ENCODE peak calls at places on chromosomes 5 and 9, in four cellular contexts. One of them, this sample, is unnamed.

GRCh38 chr5:174091006-174091578 is 45.6 kb downstream of the NSG2 start:
- DNase-seq in HEK293T: no peak
- DNase-seq in K562: no peak
- DNase-seq in HepG2: no peak
- DNase-seq in this sample: no peak

GRCh38 chr5:11547140-11547539 is 357.1 kb downstream of the CTNND2 start:
- DNase-seq in HEK293T: no peak
- DNase-seq in K562: no peak
- DNase-seq in HepG2: no peak
- DNase-seq in this sample: no peak

GRCh38 chr9:134778841-134779411 is 101.7 kb upstream of the FCN2 start:
- DNase-seq in HEK293T: peak; percentile 73
- DNase-seq in K562: peak; percentile 75
- DNase-seq in HepG2: peak; percentile 48
- DNase-seq in this sample: peak; percentile 86

GRCh38 chr5:102823441-102823874 is 68.4 kb downstream of the PAM start:
- DNase-seq in HEK293T: no peak
- DNase-seq in K562: no peak
- DNase-seq in HepG2: no peak
- DNase-seq in this sample: no peak

GRCh38 chr5:33275921-33276705 is 164.7 kb upstream of the TARS1 start:
- DNase-seq in HEK293T: no peak
- DNase-seq in K562: no peak
- DNase-seq in HepG2: no peak
- DNase-seq in this sample: no peak

GRCh38 chr9:110206388-110206787 is 1.6 kb downstream of the C9orf152 start:
- DNase-seq in HEK293T: no peak
- DNase-seq in K562: no peak
- DNase-seq in HepG2: no peak
- DNase-seq in this sample: no peak

GRCh38 chr9:73116880-73117279 is 34.8 kb upstream of the ANXA1 start:
- DNase-seq in HEK293T: no peak
- DNase-seq in K562: no peak
- DNase-seq in HepG2: no peak
- DNase-seq in this sample: no peak

GRCh38 chr5:134833340-134834032 is 12.3 kb upstream of the C5orf24 start:
- DNase-seq in HEK293T: no peak
- DNase-seq in K562: no peak
- DNase-seq in HepG2: no peak
- DNase-seq in this sample: no peak

GRCh38 chr5:89437450-89438435 is 554.8 kb upstream of the MEF2C start:
- DNase-seq in HEK293T: no peak
- DNase-seq in K562: no peak
- DNase-seq in HepG2: no peak
- DNase-seq in this sample: no peak

GRCh38 chr5:56995605-56996004 is 43.7 kb upstream of the MIER3 start:
- DNase-seq in HEK293T: no peak
- DNase-seq in K562: no peak
- DNase-seq in HepG2: no peak
- DNase-seq in this sample: no peak

DNA sequence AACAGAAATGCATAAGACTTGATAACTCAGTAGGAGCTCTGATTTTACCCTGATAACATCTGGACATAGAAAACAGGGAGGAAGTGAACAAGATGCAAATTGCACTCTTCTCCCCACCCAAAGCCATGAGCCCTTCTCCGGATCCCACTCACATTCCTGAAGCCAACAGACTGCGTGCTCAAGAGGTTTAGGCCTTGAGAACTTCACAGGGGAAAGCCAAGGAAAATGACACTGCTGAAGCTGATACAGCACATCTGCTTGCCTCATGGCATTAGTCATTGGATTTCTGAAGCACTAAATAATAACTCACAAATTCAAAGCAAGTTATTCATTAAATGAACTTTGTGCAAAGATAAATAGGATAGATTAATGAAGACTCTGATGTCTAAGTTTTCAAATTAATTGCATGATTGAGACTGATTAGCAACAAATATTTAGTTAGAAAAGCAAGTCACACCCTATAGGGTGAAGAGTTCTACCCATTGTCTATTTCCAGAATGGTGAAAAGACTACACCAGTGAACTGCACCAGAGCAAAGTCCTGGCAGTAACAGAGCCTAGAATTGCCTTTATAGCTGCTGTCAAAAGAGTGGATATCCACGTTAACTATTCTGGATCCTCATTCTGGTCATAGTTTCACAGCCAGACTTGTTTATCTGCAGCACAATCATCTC is 432.3 kb upstream of the RGMB start:
- DNase-seq in HEK293T: no peak
- DNase-seq in K562: no peak
- DNase-seq in HepG2: no peak
- DNase-seq in this sample: no peak
- TF ChIP-seq ELF4 in HEK293T: no peak
- TF ChIP-seq ELF4 in K562: no peak
- TF ChIP-seq ELF4 in HepG2: no peak
- TF ChIP-seq ELF4 in this sample: no peak

GRCh38 chr9:115006660-115007059 is 76.3 kb upstream of the TNFSF8 start:
- DNase-seq in HEK293T: no peak
- DNase-seq in K562: no peak
- DNase-seq in HepG2: no peak
- DNase-seq in this sample: no peak

GRCh38 chr9:115013998-115014397 is 83.6 kb upstream of the TNFSF8 start:
- DNase-seq in HEK293T: peak; percentile 71
- DNase-seq in K562: peak; percentile 71
- DNase-seq in HepG2: peak; percentile 31
- DNase-seq in this sample: peak; percentile 72

GRCh38 chr9:115004535-115004934 is 74.1 kb upstream of the TNFSF8 start:
- DNase-seq in HEK293T: no peak
- DNase-seq in K562: no peak
- DNase-seq in HepG2: no peak
- DNase-seq in this sample: no peak

GRCh38 chr9:115012476-115012875 is 82.1 kb upstream of the TNFSF8 start:
- DNase-seq in HEK293T: no peak
- DNase-seq in K562: no peak
- DNase-seq in HepG2: no peak
- DNase-seq in this sample: no peak

DNA sequence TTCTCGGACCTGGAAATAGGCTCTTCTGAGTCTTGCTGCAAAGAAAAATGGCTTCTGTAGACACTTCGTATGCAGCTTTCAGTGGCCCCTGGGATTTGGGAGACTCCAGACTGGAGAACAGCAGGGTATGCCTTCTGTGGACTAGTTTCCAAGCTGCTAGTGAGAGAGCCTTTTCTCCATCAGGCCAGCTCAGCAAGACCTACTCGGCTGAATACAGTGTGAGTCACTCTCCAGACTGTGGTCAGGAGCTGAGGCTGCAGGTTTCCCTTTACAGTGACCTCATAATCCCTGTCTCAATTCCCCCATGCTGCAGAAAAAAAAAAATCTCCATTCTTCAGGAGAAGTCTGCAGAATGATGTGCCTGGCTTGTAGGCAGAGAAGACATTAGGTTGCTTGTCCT is 78.1 kb upstream of the TNFSF8 start:
- DNase-seq in HEK293T: no peak
- DNase-seq in K562: no peak
- DNase-seq in HepG2: no peak
- DNase-seq in this sample: no peak
- TF ChIP-seq ELF4 in HEK293T: no peak
- TF ChIP-seq ELF4 in K562: no peak
- TF ChIP-seq ELF4 in HepG2: no peak
- TF ChIP-seq ELF4 in this sample: no peak

GRCh38 chr5:111227226-111227782 is 3.1 kb downstream of the CAMK4 start:
- DNase-seq in HEK293T: no peak
- DNase-seq in K562: no peak
- DNase-seq in HepG2: no peak
- DNase-seq in this sample: no peak

GRCh38 chr5:111226556-111226955 is 2.4 kb downstream of the CAMK4 start:
- DNase-seq in HEK293T: no peak
- DNase-seq in K562: no peak
- DNase-seq in HepG2: no peak
- DNase-seq in this sample: no peak

GRCh38 chr5:111224561-111224989 is 391 bp downstream of the CAMK4 start:
- DNase-seq in HEK293T: no peak
- DNase-seq in K562: no peak
- DNase-seq in HepG2: no peak
- DNase-seq in this sample: no peak

GRCh38 chr5:111227805-111228204 is 3.6 kb downstream of the CAMK4 start:
- DNase-seq in HEK293T: no peak
- DNase-seq in K562: no peak
- DNase-seq in HepG2: no peak
- DNase-seq in this sample: no peak

GRCh38 chr5:111225926-111226325 is 1.7 kb downstream of the CAMK4 start:
- DNase-seq in HEK293T: no peak
- DNase-seq in K562: no peak
- DNase-seq in HepG2: no peak
- DNase-seq in this sample: no peak
- TF ChIP-seq ELF4 in HEK293T: no peak
- TF ChIP-seq ELF4 in K562: no peak
- TF ChIP-seq ELF4 in HepG2: no peak
- TF ChIP-seq ELF4 in this sample: no peak

GRCh38 chr5:29460946-29461538 is 1732.4 kb upstream of the CDH6 start:
- DNase-seq in HEK293T: no peak
- DNase-seq in K562: no peak
- DNase-seq in HepG2: no peak
- DNase-seq in this sample: no peak
- TF ChIP-seq ELF4 in HEK293T: no peak
- TF ChIP-seq ELF4 in K562: no peak
- TF ChIP-seq ELF4 in HepG2: no peak
- TF ChIP-seq ELF4 in this sample: no peak

DNA sequence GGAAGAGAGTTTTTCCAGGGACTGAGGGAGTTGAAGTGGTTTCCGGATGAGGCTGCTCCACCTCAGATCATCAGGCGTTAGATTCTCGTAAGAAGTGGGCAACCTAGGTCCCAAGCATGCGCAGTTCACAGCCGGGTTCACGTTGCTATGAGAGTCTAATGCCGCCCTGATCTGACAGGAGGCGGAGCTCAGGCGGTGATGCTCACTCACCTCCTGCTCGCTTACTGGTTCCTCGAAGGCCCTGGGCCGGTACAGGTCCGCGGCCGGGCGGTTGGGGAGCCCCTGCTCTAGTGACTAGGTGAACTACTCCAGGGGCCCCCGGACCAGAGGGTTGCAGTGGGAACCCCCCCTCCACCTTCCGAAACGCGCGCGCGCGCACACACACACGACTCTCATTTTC is 997 bp upstream of the RNF130 start:
- DNase-seq in HEK293T: no peak
- DNase-seq in K562: no peak
- DNase-seq in HepG2: no peak
- DNase-seq in this sample: no peak
- TF ChIP-seq ELF4 in HEK293T: no peak
- TF ChIP-seq ELF4 in K562: no peak
- TF ChIP-seq ELF4 in HepG2: no peak
- TF ChIP-seq ELF4 in this sample: no peak

GRCh38 chr5:120938604-120939003 is 474.5 kb downstream of the PRR16 start:
- DNase-seq in HEK293T: no peak
- DNase-seq in K562: no peak
- DNase-seq in HepG2: no peak
- DNase-seq in this sample: no peak
- TF ChIP-seq ELF4 in HEK293T: no peak
- TF ChIP-seq ELF4 in K562: no peak
- TF ChIP-seq ELF4 in HepG2: no peak
- TF ChIP-seq ELF4 in this sample: no peak

GRCh38 chr9:19050637-19051591 is 1.7 kb downstream of the RRAGA start:
- DNase-seq in HEK293T: no peak
- DNase-seq in K562: no peak
- DNase-seq in HepG2: peak; percentile 70
- DNase-seq in this sample: no peak

GRCh38 chr9:19048966-19049871 is at the start of gene RRAGA:
- DNase-seq in HEK293T: peak; percentile 98
- DNase-seq in K562: peak; percentile 88
- DNase-seq in HepG2: peak; percentile 98
- DNase-seq in this sample: peak; percentile 95

GRCh38 chr9:19049872-19050636 is 827 bp downstream of the RRAGA start:
- DNase-seq in HEK293T: peak; percentile 23
- DNase-seq in K562: peak; percentile 9
- DNase-seq in HepG2: no peak
- DNase-seq in this sample: no peak
- TF ChIP-seq ELF4 in HEK293T: no peak
- TF ChIP-seq ELF4 in K562: no peak
- TF ChIP-seq ELF4 in HepG2: no peak
- TF ChIP-seq ELF4 in this sample: no peak

GRCh38 chr5:95708876-95709275 is 22.3 kb upstream of the RHOBTB3 start:
- DNase-seq in HEK293T: no peak
- DNase-seq in K562: no peak
- DNase-seq in HepG2: no peak
- DNase-seq in this sample: no peak

GRCh38 chr5:95711501-95712346 is 19.4 kb upstream of the RHOBTB3 start:
- DNase-seq in HEK293T: peak; percentile 15
- DNase-seq in K562: peak; percentile 47
- DNase-seq in HepG2: no peak
- DNase-seq in this sample: peak; percentile 65

GRCh38 chr5:95712347-95712958 is 18.7 kb upstream of the RHOBTB3 start:
- DNase-seq in HEK293T: no peak
- DNase-seq in K562: peak; percentile 86
- DNase-seq in HepG2: no peak
- DNase-seq in this sample: no peak

GRCh38 chr5:95707055-95707454 is 24.1 kb upstream of the RHOBTB3 start:
- DNase-seq in HEK293T: no peak
- DNase-seq in K562: no peak
- DNase-seq in HepG2: no peak
- DNase-seq in this sample: no peak

GRCh38 chr5:95709967-95710650 is 21.0 kb upstream of the RHOBTB3 start:
- DNase-seq in HEK293T: no peak
- DNase-seq in K562: peak; percentile 33
- DNase-seq in HepG2: peak; percentile 44
- DNase-seq in this sample: peak; percentile 50
- TF ChIP-seq ELF4 in HEK293T: no peak
- TF ChIP-seq ELF4 in K562: no peak
- TF ChIP-seq ELF4 in HepG2: no peak
- TF ChIP-seq ELF4 in this sample: no peak